ENCODE peak calls at places on chromosomes 12 and 14, in five cellular contexts. M, U, N, D and Y are unnamed samples.

GRCh38 chr14:24574206-24574774 is 1.8 kb downstream of the CTSG start:
- DNase-seq in D (no peak), M (no peak), U (no peak), N (no peak), Y (no peak)

GRCh38 chr14:52961060-52961639 is 10.3 kb upstream of the FERMT2 start:
- DNase-seq in D (peak; percentile 33), M (peak; percentile 17), N (peak; percentile 73), U (peak; percentile 45), Y (peak; percentile 73)

GRCh38 chr12:132239392-132239791 is 90.0 kb downstream of the GALNT9 start:
- DNase-seq in M (no peak), N (no peak), D (no peak), U (no peak), Y (no peak)

GRCh38 chr12:118520954-118521353 is 144.6 kb downstream of the SUDS3 start:
- DNase-seq in M (no peak), U (no peak), N (no peak), D (no peak), Y (no peak)

GRCh38 chr12:93918262-93918661 is 230.1 kb upstream of the PLXNC1 start:
- DNase-seq in U (no peak), N (peak; percentile 54), M (no peak), D (no peak), Y (no peak)

GRCh38 chr12:59087077-59087673 is 166.9 kb upstream of the LRIG3 start:
- DNase-seq in U (no peak), N (peak; percentile 24), D (no peak), M (no peak), Y (peak; percentile 50)

GRCh38 chr12:49345840-49346658 is 639 bp upstream of the DNAJC22 start:
- DNase-seq in D (no peak), N (no peak), M (no peak), U (no peak), Y (peak; percentile 59)

GRCh38 chr12:12661086-12661485 is 34.9 kb downstream of the GPR19 start:
- DNase-seq in M (peak; percentile 39), U (no peak), D (no peak), N (no peak), Y (no peak)

GRCh38 chr14:75539562-75540478 is 17.6 kb downstream of the BATF start:
- DNase-seq in U (peak; percentile 18), N (no peak), M (no peak), D (no peak), Y (no peak)

GRCh38 chr12:56120158-56120846 is 2.2 kb downstream of the ZC3H10 start:
- DNase-seq in D (no peak), N (peak; percentile 76), M (no peak), U (no peak), Y (no peak)

GRCh38 chr14:60935283-60935682 is 45.6 kb downstream of the TRMT5 start:
- DNase-seq in N (no peak), M (no peak), D (no peak), U (no peak), Y (no peak)

GRCh38 chr12:49875115-49875720 is 28.5 kb downstream of the FAIM2 start:
- DNase-seq in U (no peak), D (no peak), N (no peak), M (no peak), Y (no peak)